ENCODE peak calls at places on chromosomes 16 and 17, in four cellular contexts. D, F, U and M are unnamed samples.
A peak's percentile ranks its signal among the peaks of the same experiment; 100 is the strongest.

GRCh38 chr16:792221-792995 is 4.0 kb downstream of the CHTF18 start:
- DNase-seq in F (no peak), D (no peak), U (no peak), M (no peak)

GRCh38 chr17:36153887-36154576 is 22.4 kb downstream of the TBC1D3B start:
- DNase-seq in D (no peak), F (no peak), U (no peak), M (no peak)

GRCh38 chr17:69250641-69251040 is 22.0 kb upstream of the ABCA10 start:
- DNase-seq in D (no peak), U (no peak), F (no peak), M (peak; percentile 57)

GRCh38 chr17:19940722-19941464 is 36.7 kb downstream of the AKAP10 start:
- DNase-seq in U (no peak), D (no peak), F (no peak), M (peak; percentile 52)

GRCh38 chr17:73431401-73432205 is 119.8 kb upstream of the CDC42EP4 start:
- DNase-seq in U (no peak), F (no peak), D (no peak), M (no peak)

GRCh38 chr16:81277681-81278080 is 37.1 kb upstream of the GAN start:
- DNase-seq in D (no peak), F (no peak), U (peak; percentile 76), M (no peak)

GRCh38 chr16:49439050-49439449 is 65.4 kb downstream of the C16orf78 start:
- DNase-seq in D (no peak), F (peak; percentile 39), U (no peak), M (no peak)

GRCh38 chr16:88468289-88469129 is 15.4 kb downstream of the ZFPM1 start:
- DNase-seq in U (no peak), F (peak; percentile 74), D (peak; percentile 16), M (peak; percentile 13)

GRCh38 chr16:81296631-81297030 is 18.1 kb upstream of the GAN start:
- DNase-seq in D (no peak), U (no peak), F (no peak), M (no peak)

GRCh38 chr16:56988161-56988947 is 1.0 kb upstream of the NLRC5 start:
- DNase-seq in U (no peak), D (no peak), F (no peak), M (peak; percentile 56)

GRCh38 chr16:81560979-81561657 is 116.5 kb downstream of the CMIP start:
- DNase-seq in D (no peak), F (no peak), U (no peak), M (no peak)

GRCh38 chr17:75701288-75701687 is 20.0 kb upstream of the ITGB4 start:
- DNase-seq in F (no peak), D (no peak), U (no peak), M (no peak)

GRCh38 chr16:87463722-87464690 is 28.8 kb downstream of the ZCCHC14 start:
- DNase-seq in D (peak; percentile 96), F (no peak), U (no peak), M (peak; percentile 59)

GRCh38 chr16:86396318-86396882 is 113.9 kb upstream of the FOXF1 start:
- DNase-seq in U (no peak), F (no peak), D (no peak), M (peak; percentile 92)

GRCh38 chr16:30358990-30359870 is 4.1 kb upstream of the CD2BP2 start:
- DNase-seq in F (no peak), U (no peak), D (no peak), M (no peak)

GRCh38 chr17:81511800-81512559 is 619 bp downstream of the ACTG1 start:
- DNase-seq in D (peak; percentile 27), F (no peak), U (peak; percentile 54), M (no peak)

GRCh38 chr17:74603746-74604145 is 11.7 kb upstream of the CD300LD start:
- DNase-seq in D (no peak), F (no peak), U (no peak), M (no peak)

GRCh38 chr16:64615647-64616280 is 506.1 kb downstream of the CDH11 start:
- DNase-seq in D (no peak), U (peak; percentile 17), F (peak; percentile 39), M (peak; percentile 35)

GRCh38 chr17:55768946-55769624 is 18.2 kb downstream of the PCTP start:
- DNase-seq in U (no peak), D (no peak), F (no peak), M (peak; percentile 42)

GRCh38 chr17:72338847-72339790 is 218.3 kb downstream of the SOX9 start:
- DNase-seq in D (peak; percentile 41), U (peak; percentile 24), F (no peak), M (peak; percentile 85)

GRCh38 chr16:56348168-56349085 is 76.9 kb downstream of the AMFR start:
- DNase-seq in U (no peak), D (no peak), F (no peak), M (no peak)

GRCh38 chr17:81142301-81143199 is 22.8 kb upstream of the PVALEF start:
- DNase-seq in U (peak; percentile 80), D (peak; percentile 80), F (peak; percentile 61), M (peak; percentile 85)

GRCh38 chr17:44807817-44808155 is 22.3 kb downstream of the GJC1 start:
- DNase-seq in F (no peak), U (no peak), D (no peak), M (no peak)

GRCh38 chr17:7650509-7651096 is at the start of gene ATP1B2:
- DNase-seq in D (peak; percentile 30), U (peak; percentile 70), F (peak; percentile 89), M (peak; percentile 49)

GRCh38 chr16:66107661-66108060 is 258.8 kb upstream of the CDH5 start:
- DNase-seq in U (no peak), F (no peak), D (no peak), M (peak; percentile 57)

GRCh38 chr17:10127819-10128375 is 70.5 kb downstream of the GAS7 start:
- DNase-seq in F (no peak), D (no peak), U (peak; percentile 61), M (peak; percentile 98)

GRCh38 chr16:59341368-59341767 is 607.3 kb upstream of the GOT2 start:
- DNase-seq in D (no peak), U (no peak), F (no peak), M (no peak)

GRCh38 chr16:1791256-1791942 is 2.1 kb downstream of the IGFALS start:
- DNase-seq in U (peak; percentile 12), F (no peak), D (no peak), M (no peak)

GRCh38 chr17:65191805-65192740 is 54.9 kb downstream of the RGS9 start:
- DNase-seq in U (no peak), D (peak; percentile 62), F (no peak), M (peak; percentile 55)

GRCh38 chr16:4021070-4021779 is 95.0 kb downstream of the ADCY9 start:
- DNase-seq in U (peak; percentile 92), F (no peak), D (no peak), M (no peak)

GRCh38 chr16:23678430-23679273 is at the start of gene PLK1:
- DNase-seq in F (peak; percentile 85), D (peak; percentile 84), U (peak; percentile 91), M (peak; percentile 94)

GRCh38 chr17:66782866-66783265 is 52.1 kb upstream of the CACNG5 start:
- DNase-seq in F (no peak), D (no peak), U (no peak), M (no peak)

GRCh38 chr17:66786101-66786500 is 48.8 kb upstream of the CACNG5 start:
- DNase-seq in D (no peak), F (no peak), U (no peak), M (no peak)

GRCh38 chr17:66787914-66788313 is 47.0 kb upstream of the CACNG5 start:
- DNase-seq in U (no peak), D (no peak), F (no peak), M (no peak)

GRCh38 chr17:66783656-66784381 is 51.1 kb upstream of the CACNG5 start:
- DNase-seq in D (no peak), F (no peak), U (no peak), M (no peak)

DNA sequence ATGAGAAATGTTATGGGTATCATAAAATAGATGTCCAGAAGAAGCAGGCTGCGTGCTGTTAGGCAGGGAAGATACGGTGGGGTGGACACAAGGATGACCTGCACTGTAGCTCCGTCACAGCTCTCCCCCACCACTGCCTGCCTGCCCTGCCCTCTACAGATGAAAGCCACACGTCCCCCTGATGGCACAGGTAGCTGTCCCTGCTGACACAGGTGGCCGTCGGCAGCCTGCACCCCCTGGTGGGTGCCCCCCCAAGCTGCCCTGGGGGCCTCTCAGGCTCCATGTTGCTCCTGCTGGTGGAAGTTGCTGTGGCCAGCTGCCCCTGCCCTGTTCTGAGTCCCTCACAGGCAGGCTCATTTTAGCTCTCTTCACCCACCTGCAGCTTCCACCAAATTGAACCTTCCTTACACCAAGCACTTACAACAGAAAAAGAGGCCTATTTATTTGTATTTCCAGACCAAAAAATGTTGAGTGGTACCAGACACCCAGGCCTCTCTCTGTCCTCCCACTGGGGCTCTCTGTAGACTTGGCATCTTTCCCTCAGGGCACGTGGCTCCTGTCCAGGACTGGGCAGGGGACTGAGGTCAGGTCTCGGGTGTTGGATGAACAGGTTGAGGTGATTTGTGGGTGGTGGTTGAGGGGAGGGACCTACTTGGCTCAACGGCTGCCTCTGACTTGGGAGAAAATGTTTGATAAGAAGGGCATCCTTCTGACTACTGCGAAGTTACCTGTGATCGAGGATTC is 50.1 kb upstream of the CACNG5 start:
- DNase-seq in D (no peak), F (no peak), U (no peak), M (no peak)
- H3K9ac ChIP-seq in D (no peak overlapping the region), F (peak overlapping the region; percentile 53), U (no peak overlapping the region), M (no peak overlapping the region)

DNA sequence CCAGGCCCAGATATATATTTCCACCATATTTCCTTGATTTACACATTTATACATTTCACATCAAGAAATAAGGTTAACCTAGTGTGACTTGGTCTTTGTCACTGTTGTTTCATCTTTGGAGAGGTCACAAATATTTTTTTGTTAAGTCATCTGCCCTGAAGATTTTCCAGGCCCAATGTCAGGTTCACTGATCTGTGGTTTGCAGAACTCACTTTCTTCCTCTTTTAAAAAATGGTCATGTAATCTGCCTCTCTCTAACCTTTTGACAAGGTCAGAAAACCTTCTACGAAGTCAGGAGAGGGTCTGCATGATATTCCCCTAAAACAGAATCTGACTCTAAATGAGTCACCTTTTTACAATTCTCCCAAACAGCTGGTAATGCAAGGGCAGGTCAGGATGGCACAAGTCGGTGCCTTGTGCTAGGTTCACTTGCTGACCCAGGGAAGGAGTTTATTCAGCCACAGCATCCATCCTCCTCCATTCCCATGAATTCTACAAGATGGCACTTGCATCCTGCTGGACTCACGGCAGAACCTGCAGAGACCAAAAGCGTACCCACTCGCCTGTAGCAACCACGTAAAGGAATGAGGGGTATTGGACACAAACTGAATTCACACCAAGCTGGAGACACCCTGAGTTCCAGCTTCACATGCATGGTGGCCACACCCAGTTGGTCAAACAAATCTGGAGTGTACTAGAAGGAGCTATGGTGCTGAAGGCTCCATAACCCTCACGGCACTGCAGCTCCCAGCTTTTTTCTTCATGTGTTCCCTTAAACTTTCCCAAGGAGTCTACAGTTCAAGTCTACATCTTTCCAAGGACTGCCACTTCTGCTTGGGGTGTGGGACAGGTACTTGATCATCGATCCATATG is 1.6 kb upstream of the KIAA0513 start:
- DNase-seq in U (peak; percentile 77), F (no peak), D (no peak), M (no peak)
- H3K9ac ChIP-seq in U (peak overlapping the region; percentile 90), F (no peak overlapping the region), D (no peak overlapping the region), M (no peak overlapping the region)

GRCh38 chr17:50532452-50533024 is at the start of gene EPN3:
- DNase-seq in U (peak; percentile 87), F (no peak), D (no peak), M (no peak)
- H3K9ac ChIP-seq in U (peak within 1 kb of the TSS; percentile 91), F (peak within 1 kb of the TSS; percentile 82), D (no peak within 1 kb of the TSS), M (no peak within 1 kb of the TSS)

GRCh38 chr17:737561-738113 is 5.2 kb downstream of the TLCD3A start:
- DNase-seq in D (no peak), U (no peak), F (no peak), M (no peak)

GRCh38 chr17:731943-732787 is at the start of gene TLCD3A:
- DNase-seq in U (peak; percentile 77), D (peak; percentile 35), F (no peak), M (peak; percentile 91)

GRCh38 chr17:728911-729310 is 3.5 kb upstream of the TLCD3A start:
- DNase-seq in F (no peak), U (no peak), D (no peak), M (no peak)

GRCh38 chr17:732788-733720 is 658 bp downstream of the TLCD3A start:
- DNase-seq in F (no peak), D (peak; percentile 57), U (peak; percentile 50), M (peak; percentile 71)

GRCh38 chr17:733743-734142 is 1.3 kb downstream of the TLCD3A start:
- DNase-seq in U (no peak), D (no peak), F (no peak), M (no peak)
- H3K9ac ChIP-seq in U (peak overlapping the region; percentile 57), D (peak overlapping the region; percentile 76), F (peak overlapping the region; percentile 75), M (peak overlapping the region; percentile 75)